ENCODE peak calls at places on chromosome 6, in five cellular contexts. K, T, F, J and Q are unnamed samples.

GRCh38 chr6:24919404-24919892 is 16.3 kb downstream of the RIPOR2 start:
- DNase-seq in K (no peak), T (no peak), F (no peak), J (no peak), Q (no peak)

GRCh38 chr6:155041781-155042279 is 46.7 kb downstream of the TIAM2 start:
- DNase-seq in K (no peak), T (no peak), F (no peak), J (no peak), Q (no peak)

GRCh38 chr6:132830236-132830799 is 15.9 kb downstream of the RPS12 start:
- DNase-seq in K (no peak), T (no peak), F (no peak), J (peak), Q (no peak)

GRCh38 chr6:31403283-31403989 is at the start of gene MICA:
- DNase-seq in K (peak), T (peak), F (peak), J (peak), Q (peak)

GRCh38 chr6:39053854-39054576 is 5.4 kb downstream of the GLP1R start:
- DNase-seq in K (no peak), T (no peak), F (peak), J (no peak), Q (no peak)

GRCh38 chr6:136113736-136114173 is 136.4 kb downstream of the MTFR2 start:
- DNase-seq in K (peak), T (peak), F (no peak), J (peak), Q (peak)

GRCh38 chr6:55954436-55954835 is 79.0 kb upstream of the BMP5 start:
- DNase-seq in K (no peak), T (no peak), F (no peak), J (no peak), Q (no peak)

GRCh38 chr6:143805832-143806281 is 37.3 kb upstream of the LTV1 start:
- DNase-seq in K (no peak), T (no peak), F (no peak), J (peak), Q (no peak)

GRCh38 chr6:79146426-79146825 is 68.4 kb upstream of the PHIP start:
- DNase-seq in K (no peak), T (no peak), F (no peak), J (no peak), Q (no peak)

GRCh38 chr6:170260686-170261085 is 30.2 kb downstream of the DLL1 start:
- DNase-seq in K (no peak), T (no peak), F (no peak), J (no peak), Q (no peak)
- TF ChIP-seq CTCF in K (no peak), T (no peak), F (no peak), J (no peak), Q (no peak)

DNA sequence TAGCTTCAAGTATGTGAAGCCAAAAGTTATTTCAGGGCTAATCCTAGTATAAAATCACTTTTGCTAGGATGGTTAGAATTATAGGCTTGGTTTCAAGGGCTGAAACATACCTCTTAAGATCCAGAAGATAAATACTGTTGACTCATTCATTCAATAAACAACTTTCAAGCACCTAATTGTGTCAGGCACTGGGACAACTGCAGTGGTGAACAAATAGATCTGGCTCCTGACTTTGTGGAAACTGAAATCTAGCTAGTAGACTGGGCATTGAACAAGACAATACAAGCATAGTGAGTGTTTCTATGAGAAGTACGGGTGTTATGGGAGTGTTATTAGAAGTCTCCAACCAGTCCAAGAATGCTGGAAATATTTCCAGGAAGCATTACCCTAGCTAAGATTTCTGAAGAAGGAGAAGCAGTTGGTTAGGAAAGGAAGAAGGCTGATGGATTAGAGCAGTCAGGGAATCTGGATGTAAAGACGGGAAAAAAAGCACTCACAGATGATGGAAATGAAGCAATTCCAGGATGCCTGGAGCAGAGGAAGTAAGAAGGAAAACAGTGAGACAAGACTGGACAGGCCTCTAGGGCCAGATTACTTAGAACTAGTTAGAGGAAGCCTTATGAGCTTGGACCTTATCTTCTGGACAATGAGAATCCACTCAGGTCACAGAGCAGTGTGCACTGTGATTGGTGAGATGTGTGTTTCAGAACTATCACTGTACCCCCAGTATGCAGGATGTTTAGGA is 132.6 kb upstream of the RAB32 start:
- DNase-seq in K (peak), T (no peak), F (no peak), J (no peak), Q (no peak)
- H3K4me3 ChIP-seq in K (no peak), T (no peak), F (no peak), J (no peak), Q (no peak)

GRCh38 chr6:28212510-28213212 is 12.4 kb upstream of the ZSCAN9 start:
- DNase-seq in K (peak), T (no peak), F (no peak), J (peak), Q (peak)
- TF ChIP-seq CTCF in K (peak), T (no peak), F (no peak), J (no peak), Q (no peak)

GRCh38 chr6:36769161-36769675 is 70.0 kb downstream of the CPNE5 start:
- DNase-seq in K (peak), T (no peak), F (no peak), J (no peak), Q (no peak)

GRCh38 chr6:36765943-36766648 is 68.5 kb downstream of the RAB44 start:
- DNase-seq in K (peak), T (peak), F (peak), J (peak), Q (no peak)

GRCh38 chr6:36766649-36766945 is 69.0 kb downstream of the RAB44 start:
- DNase-seq in K (no peak), T (no peak), F (no peak), J (no peak), Q (no peak)

GRCh38 chr6:36762123-36762522 is 64.5 kb downstream of the RAB44 start:
- DNase-seq in K (no peak), T (no peak), F (no peak), J (no peak), Q (no peak)

DNA sequence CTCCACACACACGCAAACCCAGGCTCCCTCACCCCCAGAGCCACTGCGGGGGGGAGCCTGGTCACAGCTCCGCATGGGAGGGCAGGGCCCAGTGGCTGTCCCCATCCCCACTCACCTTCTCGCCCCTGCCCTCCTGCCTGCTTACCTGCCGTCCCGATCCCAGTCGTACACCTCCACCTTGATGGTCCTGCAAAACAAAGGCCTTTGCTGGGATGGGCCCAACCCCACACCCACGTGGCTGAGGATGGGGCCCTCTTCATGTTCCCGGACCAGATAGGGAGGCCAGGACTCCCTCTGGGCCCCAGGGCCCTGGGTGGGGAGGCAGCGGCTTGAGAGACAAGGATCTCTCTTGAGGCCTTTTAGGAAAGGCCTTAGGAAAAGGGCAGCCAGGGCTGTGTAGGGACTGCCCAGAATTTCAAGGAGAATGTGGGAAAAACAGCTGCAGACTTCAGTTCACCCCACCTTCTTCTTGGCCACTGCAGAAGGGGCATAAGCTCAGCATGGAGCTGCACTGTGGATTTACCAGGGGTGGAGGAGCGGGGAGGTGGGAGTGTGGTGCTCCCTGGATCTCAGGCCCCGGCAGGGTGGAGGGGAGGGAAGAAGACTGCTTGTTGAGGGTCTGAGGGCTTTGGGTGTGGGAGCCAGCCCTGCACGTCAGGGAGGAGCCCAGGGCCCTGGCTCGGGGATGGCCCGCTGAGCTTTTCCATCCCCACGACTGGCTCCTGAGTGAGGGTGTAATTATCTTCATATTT is 67.7 kb downstream of the RAB44 start:
- DNase-seq in K (no peak), T (no peak), F (no peak), J (no peak), Q (no peak)
- H3K4me3 ChIP-seq in K (no peak), T (no peak), F (no peak), J (no peak), Q (no peak)

DNA sequence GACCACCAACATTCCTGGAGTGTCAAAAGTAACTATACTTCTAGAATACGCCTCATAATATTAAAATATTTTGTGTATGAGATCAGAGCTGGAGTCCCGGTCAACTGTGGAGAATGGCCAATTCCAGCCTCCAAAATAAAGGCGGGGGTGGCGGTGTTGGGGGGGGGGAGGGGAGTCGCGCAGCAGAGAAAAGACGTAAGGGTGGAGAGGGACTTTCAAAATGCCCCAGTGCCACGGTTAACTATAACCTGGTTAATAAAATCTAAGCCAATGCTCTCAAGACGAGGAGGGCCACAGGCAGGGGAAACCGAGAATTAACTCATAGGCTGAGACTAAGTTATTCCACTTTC is 1.3 kb downstream of the NUP153 start:
- DNase-seq in K (peak), T (peak), F (peak), J (peak), Q (no peak)
- TF ChIP-seq CTCF in K (no peak), T (no peak), F (no peak), J (no peak), Q (no peak)

DNA sequence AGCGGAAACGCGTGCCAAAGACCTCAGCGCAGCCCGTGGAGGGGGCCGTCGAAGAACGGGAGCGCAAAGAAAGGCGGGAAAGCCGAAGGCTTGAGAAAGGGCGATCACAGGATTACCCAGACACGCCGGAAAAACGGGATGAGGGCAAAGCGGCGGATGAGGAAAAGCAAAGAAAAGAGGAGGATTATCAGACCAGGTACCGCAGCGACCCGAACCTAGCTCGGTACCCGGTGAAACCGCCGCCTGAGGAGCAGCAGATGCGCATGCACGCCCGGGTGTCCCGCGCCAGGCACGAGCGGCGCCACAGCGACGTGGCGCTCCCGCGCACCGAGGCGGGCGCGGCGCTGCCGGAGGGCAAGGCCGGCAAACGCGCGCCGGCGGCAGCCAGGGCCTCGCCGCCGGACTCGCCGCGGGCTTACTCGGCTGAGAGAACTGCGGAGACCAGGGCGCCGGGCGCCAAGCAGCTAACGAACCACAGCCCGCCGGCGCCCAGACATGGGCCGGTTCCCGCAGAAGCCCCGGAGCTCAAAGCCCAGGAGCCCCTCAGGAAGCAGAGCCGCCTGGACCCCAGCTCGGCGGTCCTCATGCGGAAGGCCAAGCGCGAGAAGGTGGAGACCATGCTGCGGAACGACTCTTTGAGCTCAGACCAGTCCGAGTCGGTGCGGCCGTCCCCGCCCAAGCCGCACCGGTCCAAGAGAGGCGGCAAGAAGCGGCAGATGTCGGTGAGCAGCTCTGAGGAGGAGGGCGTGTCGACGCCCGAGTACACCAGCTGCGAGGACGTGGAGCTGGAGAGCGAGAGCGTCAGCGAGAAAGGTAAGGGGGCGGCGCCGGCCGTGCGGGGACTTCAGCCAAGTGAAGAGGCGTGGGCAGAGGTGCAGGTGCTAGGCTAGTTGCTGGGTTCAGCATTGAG is 296.2 kb downstream of the RIMS1 start:
- DNase-seq in K (peak), T (no peak), F (no peak), J (peak), Q (no peak)
- H3K4me3 ChIP-seq in K (peak), T (no peak), F (peak), J (peak), Q (peak)

GRCh38 chr6:165096868-165097267 is 212.5 kb downstream of the C6orf118 start:
- DNase-seq in K (no peak), T (no peak), F (no peak), J (peak), Q (no peak)

GRCh38 chr6:165092881-165093595 is 216.4 kb downstream of the C6orf118 start:
- DNase-seq in K (no peak), T (no peak), F (no peak), J (peak), Q (no peak)

GRCh38 chr6:165096209-165096608 is 213.2 kb downstream of the C6orf118 start:
- DNase-seq in K (no peak), T (no peak), F (no peak), J (no peak), Q (no peak)

DNA sequence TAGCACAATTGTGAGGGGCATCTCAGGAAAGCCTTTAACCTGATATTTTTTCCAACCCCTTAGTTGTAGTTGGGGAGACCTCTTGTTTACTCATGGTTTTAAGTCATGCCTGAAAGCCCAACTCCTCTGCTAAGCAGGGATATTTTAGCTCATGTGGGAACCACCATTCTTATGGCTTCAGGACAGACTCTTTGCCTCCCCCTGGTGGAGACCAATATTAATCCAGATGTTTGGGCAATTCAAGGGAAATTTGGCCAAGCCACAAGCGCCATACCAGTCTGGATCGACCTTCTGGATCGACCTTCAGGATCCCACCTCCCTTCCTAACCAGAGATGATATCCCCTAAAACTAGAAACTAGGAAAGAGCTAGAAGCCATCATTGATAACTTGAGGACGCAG is 211.2 kb downstream of the C6orf118 start:
- DNase-seq in K (no peak), T (no peak), F (no peak), J (no peak), Q (no peak)
- TF ChIP-seq CTCF in K (peak), T (no peak), F (no peak), J (no peak), Q (no peak)

DNA sequence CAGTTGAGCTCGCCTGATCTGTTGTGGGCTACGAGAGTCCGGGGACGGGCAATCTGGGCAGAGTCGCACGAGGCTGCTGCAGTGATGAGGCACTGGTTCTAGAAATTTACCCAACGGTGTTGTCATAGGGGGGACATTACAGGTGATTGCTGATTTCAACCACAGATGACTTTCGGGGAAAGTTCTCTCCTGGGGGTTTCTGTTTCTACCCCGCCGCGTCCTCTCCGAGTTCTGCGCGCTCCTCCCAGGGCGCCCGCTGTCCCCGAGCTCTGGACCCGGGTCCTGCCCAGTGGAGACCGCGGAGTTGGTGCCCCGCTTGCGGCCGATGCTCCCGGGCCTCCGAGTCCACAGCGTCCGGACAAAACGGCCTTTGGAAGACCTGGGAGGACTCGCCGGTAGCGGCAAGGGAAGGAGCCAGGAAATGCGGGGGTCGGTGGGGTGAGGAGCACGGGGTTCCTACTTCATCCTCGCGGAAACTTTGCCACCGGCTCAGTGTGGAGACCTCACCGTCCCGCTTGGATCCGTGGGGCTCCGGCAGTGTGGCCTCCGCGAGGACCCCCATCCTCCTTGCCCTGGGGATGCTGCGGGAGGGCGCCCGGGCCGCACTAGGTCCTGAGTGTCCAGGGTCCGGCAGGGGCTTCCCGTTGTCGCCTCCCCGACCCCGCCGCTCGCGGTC is 12.3 kb upstream of the RAET1L start:
- DNase-seq in K (no peak), T (no peak), F (no peak), J (no peak), Q (no peak)
- H3K4me3 ChIP-seq in K (peak), T (no peak), F (peak), J (no peak), Q (no peak)

GRCh38 chr6:106692112-106692822 is 62.9 kb downstream of the QRSL1 start:
- DNase-seq in K (peak), T (no peak), F (peak), J (peak), Q (peak)

GRCh38 chr6:106688177-106688951 is 59.0 kb downstream of the QRSL1 start:
- DNase-seq in K (no peak), T (no peak), F (no peak), J (peak), Q (no peak)

GRCh38 chr6:106692823-106693216 is 63.4 kb downstream of the QRSL1 start:
- DNase-seq in K (no peak), T (no peak), F (no peak), J (no peak), Q (no peak)

GRCh38 chr6:106693343-106693742 is 64.0 kb downstream of the QRSL1 start:
- DNase-seq in K (no peak), T (no peak), F (no peak), J (no peak), Q (no peak)

DNA sequence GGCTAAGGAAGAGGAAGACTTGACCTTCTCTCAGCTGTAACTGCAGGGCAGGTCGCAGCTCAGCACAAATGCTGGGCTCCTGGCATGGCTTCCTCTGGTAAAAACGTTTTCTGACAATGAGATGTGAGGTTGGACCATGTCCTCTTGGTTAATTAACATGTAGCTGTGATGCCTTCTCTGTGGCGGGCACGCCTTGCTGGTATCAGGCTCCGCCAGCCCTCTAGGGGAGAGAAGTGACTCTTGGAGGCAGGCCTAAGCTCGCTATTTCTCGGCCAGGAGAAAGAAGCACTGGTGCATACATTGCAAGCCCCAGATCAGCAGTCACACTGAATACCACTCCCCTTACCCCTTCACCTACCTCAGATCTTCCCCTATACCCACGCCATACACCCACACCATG is 65.0 kb downstream of the QRSL1 start:
- DNase-seq in K (no peak), T (no peak), F (no peak), J (no peak), Q (no peak)
- TF ChIP-seq CTCF in K (no peak), T (no peak), F (no peak), J (no peak), Q (no peak)

DNA sequence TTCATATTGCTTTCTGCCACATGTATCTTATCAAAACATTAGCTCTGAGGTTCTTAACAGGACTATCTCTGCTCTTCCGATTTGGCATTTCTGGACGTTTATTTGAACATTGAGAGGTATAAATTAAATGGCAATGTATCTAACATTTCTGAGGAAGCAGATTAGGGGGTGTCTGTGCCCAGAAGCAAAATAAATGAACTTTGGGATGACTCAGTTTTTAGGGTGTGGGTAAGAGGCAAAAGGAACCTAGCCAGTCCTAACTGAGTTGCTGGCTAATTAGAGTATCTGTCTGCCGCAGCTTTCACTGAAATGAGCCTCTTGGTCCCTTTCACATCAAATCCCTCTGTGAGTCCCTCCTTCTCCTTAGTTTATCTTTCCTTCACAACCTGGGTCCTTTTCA is 1.1 kb downstream of the RNF144B start:
- DNase-seq in K (peak), T (no peak), F (no peak), J (no peak), Q (no peak)
- H3K4me3 ChIP-seq in K (peak), T (peak), F (peak), J (peak), Q (peak)